ENCODE peak calls at places on chromosomes 4 and X, in eight cellular contexts. P is lower leg skin, V is hepatocyte, X is fibroblast of lung, T is body of pancreas, B is HCT116, E is type B pancreatic cell, Y is progenitor cell of endocrine pancreas. O is an unnamed sample.

GRCh38 chrX:111164728-111165127 is 68.7 kb downstream of the PAK3 start:
- DNase-seq in P (no peak), V (peak), X (no peak), T (no peak), B (no peak), E (no peak), Y (no peak), O (no peak)

GRCh38 chr4:85787133-85787532 is 312.2 kb downstream of the ARHGAP24 start:
- DNase-seq in P (no peak), V (peak), X (peak), T (no peak), B (no peak), E (no peak), Y (no peak), O (no peak)

GRCh38 chr4:123811763-123812390 is 415.3 kb downstream of the SPRY1 start:
- DNase-seq in P (no peak), V (no peak), X (no peak), T (no peak), B (no peak), E (no peak), Y (no peak), O (no peak)

GRCh38 chr4:40523581-40523980 is 106.1 kb downstream of the RBM47 start:
- DNase-seq in P (no peak), V (no peak), X (no peak), T (no peak), B (no peak), E (no peak), Y (no peak), O (no peak)

GRCh38 chr4:19883841-19884240 is 367.9 kb upstream of the SLIT2 start:
- DNase-seq in P (no peak), V (no peak), X (peak), T (no peak), B (no peak), E (no peak), Y (no peak), O (no peak)

GRCh38 chrX:106247162-106247561 is 79.1 kb downstream of the PWWP3B start:
- DNase-seq in P (no peak), V (no peak), X (peak), T (no peak), B (peak), E (no peak), Y (no peak), O (no peak)

GRCh38 chr4:183968502-183968901 is 63.4 kb downstream of the STOX2 start:
- DNase-seq in P (no peak), V (no peak), X (no peak), T (no peak), B (no peak), E (no peak), Y (no peak), O (no peak)

GRCh38 chrX:78838709-78839108 is 91.2 kb downstream of the LPAR4 start:
- DNase-seq in P (no peak), V (no peak), X (no peak), T (no peak), B (no peak), E (no peak), Y (no peak), O (no peak)

GRCh38 chr4:41365726-41366125 is 109.0 kb downstream of the UCHL1 start:
- DNase-seq in P (no peak), V (no peak), X (no peak), T (no peak), B (no peak), E (no peak), Y (no peak), O (no peak)

GRCh38 chr4:1980561-1981041 is 28.2 kb downstream of the NELFA start:
- DNase-seq in P (no peak), V (no peak), X (no peak), T (no peak), B (no peak), E (peak), Y (no peak), O (no peak)

GRCh38 chr4:152594981-152595916 is 59.4 kb upstream of the FBXW7 start:
- DNase-seq in P (no peak), V (no peak), X (no peak), T (no peak), B (no peak), E (no peak), Y (no peak), O (no peak)

GRCh38 chrX:308821-309520 is 9.6 kb downstream of the GTPBP6 start:
- DNase-seq in P (no peak), V (no peak), X (no peak), T (no peak), B (no peak), E (no peak), Y (no peak), O (no peak)

DNA sequence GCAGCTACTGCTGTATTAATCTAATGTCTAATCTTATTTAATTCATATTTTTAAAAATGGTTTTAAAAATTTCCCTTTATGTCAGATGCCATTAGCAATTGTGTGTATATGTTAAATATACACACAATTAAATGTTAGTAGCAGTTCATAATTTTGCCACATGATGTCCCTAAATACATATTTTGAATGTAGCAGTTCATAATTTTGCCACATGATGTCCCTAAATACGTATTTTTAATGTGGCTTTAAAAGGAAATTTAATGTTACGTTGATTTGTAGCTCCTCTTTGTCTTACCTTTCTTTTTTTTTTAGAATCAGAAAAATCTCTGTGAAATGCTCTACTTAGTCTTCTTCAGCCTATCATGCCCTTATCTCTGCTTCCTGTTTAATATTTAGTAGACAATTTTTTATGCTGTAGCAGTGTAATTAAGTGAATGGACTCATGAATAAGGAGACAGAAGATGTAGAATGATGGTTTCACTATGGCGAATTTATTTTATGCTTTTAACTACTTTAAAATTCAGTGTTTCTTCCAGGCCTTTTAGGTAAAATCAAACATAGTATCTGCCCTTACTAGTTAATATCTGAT is 26.1 kb downstream of the RBM46 start:
- DNase-seq in P (no peak), V (peak), X (peak), T (no peak), B (peak), E (no peak), Y (no peak), O (no peak)
- TF ChIP-seq CTCF in P (no peak), V (peak), X (peak), T (peak), B (peak), E (peak), Y (peak), O (no peak)

GRCh38 chr4:155548173-155548572 is 118.5 kb upstream of the GUCY1A1 start:
- DNase-seq in P (no peak), V (no peak), X (peak), T (no peak), B (no peak), E (no peak), Y (no peak), O (no peak)
- TF ChIP-seq CTCF in P (no peak), V (no peak), X (no peak), T (no peak), B (no peak), E (no peak), Y (no peak), O (no peak)

DNA sequence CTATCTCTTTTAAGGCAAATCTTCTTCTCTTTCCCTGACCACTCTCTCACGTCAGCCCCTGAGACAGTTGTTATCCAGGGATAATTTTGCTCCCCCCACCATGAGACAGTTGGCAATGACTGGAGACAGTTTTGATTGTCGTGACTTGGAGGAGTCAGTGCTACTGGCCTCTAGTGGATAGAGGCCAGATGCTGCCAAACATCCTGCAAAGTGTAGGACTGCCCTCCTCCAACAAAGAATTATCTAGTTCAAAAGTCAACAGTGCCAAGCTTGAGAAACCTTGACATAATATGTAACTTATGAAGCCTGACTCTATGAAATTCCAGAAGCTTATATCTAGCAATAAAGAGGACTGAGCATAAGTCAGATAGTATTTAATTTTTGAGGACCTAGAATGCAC is 502.1 kb upstream of the IGFBP7 start:
- DNase-seq in P (no peak), V (peak), X (no peak), T (no peak), B (no peak), E (no peak), Y (no peak), O (no peak)
- TF ChIP-seq CTCF in P (no peak), V (peak), X (no peak), T (no peak), B (no peak), E (no peak), Y (no peak), O (no peak)

DNA sequence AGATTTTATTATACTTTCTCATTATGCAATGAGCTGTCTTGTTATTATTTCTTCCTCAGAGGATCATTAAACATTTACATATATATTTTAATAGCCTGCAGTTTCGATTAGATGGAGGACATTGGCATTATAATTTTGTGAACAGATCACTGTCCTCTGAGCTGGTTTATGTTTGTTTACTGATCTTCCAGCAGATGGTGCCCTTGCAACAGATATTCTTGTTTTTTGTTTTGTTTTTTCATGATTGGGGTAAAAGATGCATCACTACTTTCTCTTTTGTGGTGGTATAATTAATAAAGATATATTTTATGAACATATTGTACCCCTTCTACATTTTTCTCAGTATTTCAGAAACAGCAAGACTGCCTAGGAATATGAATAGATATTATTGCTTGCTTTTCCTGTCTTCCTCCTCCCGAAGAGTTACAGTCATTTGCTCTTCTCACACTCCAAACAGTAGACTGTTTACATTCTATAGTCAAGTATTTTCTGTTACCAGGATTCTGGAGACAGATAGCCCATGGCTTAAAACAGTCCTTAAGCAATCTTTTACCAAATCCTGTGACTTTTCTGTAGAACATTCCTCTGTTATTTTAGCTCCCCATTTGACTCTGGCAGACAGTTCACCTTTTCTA is 905.2 kb downstream of the TRAM1L1 start:
- DNase-seq in P (no peak), V (peak), X (no peak), T (no peak), B (peak), E (no peak), Y (no peak), O (no peak)
- TF ChIP-seq CTCF in P (no peak), V (peak), X (peak), T (no peak), B (peak), E (peak), Y (peak), O (no peak)

GRCh38 chr4:72283357-72283756 is 251.6 kb downstream of the NPFFR2 start:
- DNase-seq in P (no peak), V (no peak), X (no peak), T (no peak), B (no peak), E (no peak), Y (no peak), O (no peak)
- TF ChIP-seq CTCF in P (no peak), V (no peak), X (no peak), T (no peak), B (no peak), E (peak), Y (peak), O (no peak)

GRCh38 chr4:141255016-141255415 is 34.3 kb downstream of the ZNF330 start:
- DNase-seq in P (no peak), V (no peak), X (peak), T (no peak), B (no peak), E (no peak), Y (no peak), O (no peak)

GRCh38 chr4:141258558-141258957 is 37.9 kb downstream of the ZNF330 start:
- DNase-seq in P (no peak), V (no peak), X (no peak), T (no peak), B (no peak), E (no peak), Y (no peak), O (no peak)

GRCh38 chr4:141254326-141254725 is 33.6 kb downstream of the ZNF330 start:
- DNase-seq in P (no peak), V (no peak), X (no peak), T (no peak), B (no peak), E (no peak), Y (no peak), O (no peak)
- TF ChIP-seq CTCF in P (no peak), V (no peak), X (no peak), T (no peak), B (no peak), E (peak), Y (peak), O (no peak)

GRCh38 chr4:74517996-74518395 is 73.1 kb downstream of the AREG start:
- DNase-seq in P (no peak), V (no peak), X (no peak), T (no peak), B (no peak), E (no peak), Y (no peak), O (no peak)

GRCh38 chr4:74522251-74522991 is 77.5 kb downstream of the AREG start:
- DNase-seq in P (no peak), V (no peak), X (peak), T (no peak), B (no peak), E (no peak), Y (no peak), O (no peak)

GRCh38 chr4:74527049-74527448 is 82.1 kb downstream of the AREG start:
- DNase-seq in P (no peak), V (no peak), X (no peak), T (no peak), B (no peak), E (no peak), Y (no peak), O (no peak)

GRCh38 chr4:74524985-74525384 is 80.0 kb downstream of the AREG start:
- DNase-seq in P (no peak), V (no peak), X (no peak), T (no peak), B (no peak), E (no peak), Y (no peak), O (no peak)

DNA sequence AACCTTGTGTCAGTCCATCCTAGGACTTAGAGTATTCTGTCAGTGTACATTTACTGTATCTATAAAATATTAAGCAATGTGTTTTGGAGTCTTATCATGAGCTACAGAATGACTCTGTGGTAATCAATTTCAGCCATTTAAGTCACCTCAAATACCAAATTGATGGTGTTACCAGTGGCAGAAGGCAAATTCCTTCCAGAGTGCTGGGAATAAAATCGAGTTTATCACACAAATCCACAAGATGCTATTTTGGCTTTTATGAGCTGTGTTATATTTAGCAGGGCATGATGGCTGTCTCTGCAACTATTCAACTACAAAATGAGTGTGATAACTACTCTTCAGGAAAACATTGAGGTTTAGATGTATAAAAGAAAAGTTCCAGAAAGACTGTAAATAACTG is 78.1 kb downstream of the AREG start:
- DNase-seq in P (no peak), V (no peak), X (peak), T (no peak), B (no peak), E (no peak), Y (no peak), O (no peak)
- TF ChIP-seq CTCF in P (no peak), V (no peak), X (no peak), T (no peak), B (no peak), E (no peak), Y (no peak), O (no peak)

GRCh38 chr4:165359501-165359900 is 19.3 kb upstream of the CPE start:
- DNase-seq in P (no peak), V (no peak), X (peak), T (no peak), B (no peak), E (no peak), Y (no peak), O (no peak)

GRCh38 chr4:165360985-165361678 is 17.7 kb upstream of the CPE start:
- DNase-seq in P (no peak), V (no peak), X (no peak), T (no peak), B (no peak), E (no peak), Y (no peak), O (no peak)

GRCh38 chr4:165351359-165352130 is 24.1 kb downstream of the MSMO1 start:
- DNase-seq in P (no peak), V (no peak), X (no peak), T (no peak), B (no peak), E (no peak), Y (no peak), O (no peak)

GRCh38 chr4:165360041-165360782 is 18.6 kb upstream of the CPE start:
- DNase-seq in P (no peak), V (no peak), X (peak), T (no peak), B (no peak), E (no peak), Y (no peak), O (no peak)

DNA sequence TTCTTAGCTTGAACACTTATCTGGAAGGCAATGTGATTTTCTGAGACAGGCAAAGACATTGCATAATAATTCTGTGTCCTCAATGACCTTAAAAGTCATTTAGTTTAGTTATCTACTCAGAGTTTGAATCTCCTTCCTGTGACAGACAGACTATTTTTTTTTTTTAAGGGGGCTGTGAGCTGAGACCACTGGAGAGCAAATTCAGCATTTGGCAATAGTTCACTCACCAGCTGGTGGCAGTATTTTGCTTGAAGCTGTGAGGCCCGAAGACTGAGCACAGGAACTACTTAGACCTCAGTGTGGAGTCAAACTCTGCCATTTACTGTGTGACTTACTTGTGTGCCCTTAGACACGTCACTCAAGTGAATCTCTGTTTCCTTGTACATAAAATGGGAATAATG is 22.9 kb upstream of the CPE start:
- DNase-seq in P (no peak), V (peak), X (peak), T (peak), B (peak), E (no peak), Y (no peak), O (no peak)
- TF ChIP-seq CTCF in P (no peak), V (peak), X (peak), T (peak), B (peak), E (peak), Y (peak), O (no peak)

DNA sequence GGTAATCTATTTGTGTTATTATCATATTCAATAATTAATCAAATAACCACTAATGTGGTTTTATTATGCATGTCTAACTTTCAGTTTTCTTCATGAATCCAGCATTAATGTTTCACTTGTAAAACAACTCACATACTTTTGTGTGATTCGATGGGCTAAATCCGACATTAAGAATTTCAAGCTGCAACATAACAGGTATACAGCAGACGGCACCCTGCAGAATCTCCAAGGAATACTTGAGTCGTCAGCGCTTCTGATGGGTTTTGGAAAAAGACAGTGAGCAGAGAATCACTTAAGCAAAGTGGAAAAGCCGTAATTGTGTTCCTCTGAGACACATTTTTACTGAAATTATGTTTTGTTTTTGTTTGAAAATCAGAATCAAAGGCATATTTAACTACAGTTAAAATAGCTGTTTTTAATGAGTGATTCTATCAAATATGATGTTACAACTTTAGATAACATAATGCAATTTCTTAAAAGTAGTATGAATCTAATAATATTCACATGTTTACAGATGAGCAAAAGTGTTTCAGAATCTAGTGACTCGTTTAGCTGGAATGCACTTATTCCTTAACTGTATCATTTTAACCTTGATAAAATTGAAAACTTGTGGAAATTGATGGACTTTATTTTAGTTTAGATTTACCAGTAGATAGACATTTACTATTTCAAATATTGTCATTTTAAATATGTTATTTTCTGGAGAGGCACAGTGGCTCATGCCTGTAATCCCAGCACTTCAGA is 514.8 kb downstream of the CCSER1 start:
- DNase-seq in P (no peak), V (peak), X (no peak), T (no peak), B (no peak), E (no peak), Y (no peak), O (no peak)
- TF ChIP-seq CTCF in P (no peak), V (peak), X (no peak), T (no peak), B (no peak), E (no peak), Y (no peak), O (no peak)

O was measured in natural killer cell.